ENCODE peak calls at places on chromosomes 3 and 15, in six cellular contexts. R is ovary, D is aorta, F is NCI-H2029 treated with DMSO at 0.1 percent for 48 hours, Z is globus pallidus, P is iPS-NIHi11. W is an unnamed sample.

GRCh38 chr3:48532974-48533337 is 23.6 kb downstream of the PFKFB4 start:
- DNase-seq in R (no peak), D (no peak), F (no peak), Z (no peak), P (no peak), W (no peak)

GRCh38 chr3:34919025-34919424 is 720.3 kb upstream of the ARPP21 start:
- DNase-seq in R (no peak), D (no peak), F (no peak), Z (no peak), P (peak), W (no peak)

GRCh38 chr3:135930243-135930642 is 35.3 kb upstream of the PPP2R3A start:
- DNase-seq in R (no peak), D (no peak), F (no peak), Z (no peak), P (no peak), W (no peak)

GRCh38 chr3:30084304-30084703 is 522.1 kb upstream of the TGFBR2 start:
- DNase-seq in R (no peak), D (no peak), F (no peak), Z (no peak), P (no peak), W (no peak)

GRCh38 chr3:127464642-127465041 is 125.9 kb downstream of the TPRA1 start:
- DNase-seq in R (no peak), D (no peak), F (no peak), Z (no peak), P (no peak), W (no peak)

GRCh38 chr3:197896421-197896820 is 53.6 kb upstream of the RPL35A start:
- DNase-seq in R (no peak), D (no peak), F (no peak), Z (no peak), P (no peak), W (no peak)

GRCh38 chr3:30649572-30650310 is 43.3 kb downstream of the TGFBR2 start:
- DNase-seq in R (no peak), D (no peak), F (no peak), Z (peak), P (no peak), W (peak)

GRCh38 chr3:105715372-105715771 is 153.4 kb downstream of the CBLB start:
- DNase-seq in R (no peak), D (no peak), F (no peak), Z (no peak), P (no peak), W (no peak)

GRCh38 chr3:180135101-180135500 is 98.4 kb upstream of the PEX5L start:
- DNase-seq in R (no peak), D (no peak), F (no peak), Z (no peak), P (no peak), W (no peak)

GRCh38 chr3:132210476-132211346 is 106.5 kb upstream of the ACP3 start:
- DNase-seq in R (no peak), D (no peak), F (peak), Z (no peak), P (peak), W (peak)

GRCh38 chr15:88648357-88649214 is 9.8 kb downstream of the ISG20 start:
- DNase-seq in R (no peak), D (peak), F (no peak), Z (peak), P (no peak), W (no peak)

W was measured in KBM-7.